ENCODE peak calls at places on chromosomes 5 and 9, in nine cellular contexts. J, D, F, H, O, X, W, A and B are unnamed samples.

GRCh38 chr5:125199968-125200841 is 453.8 kb upstream of the ZNF608 start:
- DNase-seq in J (peak), D (peak), F (no peak), H (no peak), O (peak), X (peak), W (no peak), A (no peak), B (peak)

GRCh38 chr5:146878471-146879172 is at the start of gene PPP2R2B:
- DNase-seq in J (peak), D (peak), F (peak), H (peak), O (peak), X (peak), W (peak), A (peak), B (peak)

GRCh38 chr9:109923826-109924225 is 143.8 kb downstream of the PALM2AKAP2 start:
- DNase-seq in J (no peak), D (no peak), F (no peak), H (no peak), O (no peak), X (no peak), W (no peak), A (no peak), B (no peak)

GRCh38 chr9:4380406-4380805 is 80.5 kb upstream of the GLIS3 start:
- DNase-seq in J (no peak), D (no peak), F (no peak), H (no peak), O (no peak), X (no peak), W (no peak), A (no peak), B (no peak)

GRCh38 chr5:172716796-172717313 is 54.1 kb downstream of the DUSP1 start:
- DNase-seq in J (peak), D (peak), F (peak), H (peak), O (peak), X (peak), W (peak), A (peak), B (peak)

GRCh38 chr9:88110026-88110425 is 28.2 kb downstream of the SPATA31C2 start:
- DNase-seq in J (no peak), D (no peak), F (no peak), H (no peak), O (no peak), X (no peak), W (no peak), A (no peak), B (no peak)

GRCh38 chr5:79702606-79703380 is 13.2 kb downstream of the CMYA5 start:
- DNase-seq in J (peak), D (no peak), F (no peak), H (peak), O (no peak), X (peak), W (peak), A (no peak), B (peak)

GRCh38 chr5:4212981-4213819 is 617.6 kb downstream of the IRX1 start:
- DNase-seq in J (no peak), D (no peak), F (no peak), H (no peak), O (no peak), X (no peak), W (no peak), A (no peak), B (peak)

GRCh38 chr9:82106536-82106935 is 118.0 kb downstream of the SPATA31D1 start:
- DNase-seq in J (no peak), D (no peak), F (no peak), H (no peak), O (no peak), X (no peak), W (no peak), A (no peak), B (no peak)

GRCh38 chr5:1943481-1943880 is 60.8 kb upstream of the IRX4 start:
- DNase-seq in J (no peak), D (no peak), F (no peak), H (no peak), O (no peak), X (no peak), W (no peak), A (no peak), B (no peak)

GRCh38 chr9:136516191-136516654 is 29.6 kb downstream of the NOTCH1 start:
- DNase-seq in J (no peak), D (no peak), F (no peak), H (no peak), O (peak), X (no peak), W (no peak), A (no peak), B (no peak)

GRCh38 chr5:1218351-1219080 is 6.7 kb upstream of the SLC6A18 start:
- DNase-seq in J (no peak), D (peak), F (no peak), H (no peak), O (no peak), X (no peak), W (no peak), A (no peak), B (no peak)

GRCh38 chr9:95089916-95090791 is 227.4 kb downstream of the FANCC start:
- DNase-seq in J (peak), D (peak), F (no peak), H (no peak), O (no peak), X (no peak), W (no peak), A (no peak), B (no peak)

GRCh38 chr5:9398227-9398626 is 147.6 kb downstream of the SEMA5A start:
- DNase-seq in J (no peak), D (no peak), F (no peak), H (no peak), O (no peak), X (no peak), W (no peak), A (no peak), B (no peak)

GRCh38 chr9:88663766-88664419 is 128.9 kb downstream of the NXNL2 start:
- DNase-seq in J (no peak), D (no peak), F (no peak), H (no peak), O (no peak), X (no peak), W (no peak), A (no peak), B (no peak)

GRCh38 chr5:43115968-43116367 is 4.7 kb upstream of the ZNF131 start:
- DNase-seq in J (no peak), D (no peak), F (no peak), H (no peak), O (no peak), X (no peak), W (no peak), A (no peak), B (no peak)

GRCh38 chr5:7539571-7539970 is 143.6 kb downstream of the ADCY2 start:
- DNase-seq in J (no peak), D (no peak), F (no peak), H (no peak), O (no peak), X (no peak), W (no peak), A (no peak), B (no peak)

GRCh38 chr5:140870221-140871201 is 1.8 kb downstream of the PCDHA11 start:
- DNase-seq in J (no peak), D (peak), F (no peak), H (no peak), O (no peak), X (no peak), W (no peak), A (no peak), B (no peak)

GRCh38 chr5:39447059-39447458 is 22.3 kb upstream of the DAB2 start:
- DNase-seq in J (peak), D (no peak), F (no peak), H (no peak), O (no peak), X (no peak), W (no peak), A (peak), B (no peak)

GRCh38 chr9:118290116-118290515 is 585.9 kb downstream of the TLR4 start:
- DNase-seq in J (no peak), D (no peak), F (no peak), H (no peak), O (no peak), X (no peak), W (no peak), A (no peak), B (peak)

GRCh38 chr9:22052376-22052945 is 43.4 kb upstream of the CDKN2B start:
- DNase-seq in J (peak), D (no peak), F (no peak), H (no peak), O (no peak), X (no peak), W (no peak), A (peak), B (peak)

GRCh38 chr9:91676042-91676441 is 252.4 kb upstream of the NFIL3 start:
- DNase-seq in J (peak), D (no peak), F (no peak), H (no peak), O (no peak), X (no peak), W (no peak), A (no peak), B (no peak)